ENCODE peak calls at places on chromosomes 6 and 20, in five cellular contexts. K is endothelial cell of umbilical vein, Z is ascending aorta, F is fibroblast of the aortic adventitia, J is natural killer cell. B is an unnamed sample.

GRCh38 chr6:152472325-152472724 is 164.8 kb downstream of the SYNE1 start:
- DNase-seq in K (no peak), Z (no peak), F (no peak), J (no peak), B (no peak)

GRCh38 chr20:15930324-15931305 is 642.6 kb downstream of the KIF16B start:
- DNase-seq in K (peak), Z (no peak), F (no peak), J (no peak), B (no peak)

GRCh38 chr6:106538145-106538544 is 91.2 kb downstream of the RTN4IP1 start:
- DNase-seq in K (no peak), Z (no peak), F (no peak), J (no peak), B (peak)

GRCh38 chr6:160040527-160041264 is 71.8 kb downstream of the IGF2R start:
- DNase-seq in K (no peak), Z (no peak), F (no peak), J (no peak), B (no peak)

GRCh38 chr20:62845818-62846527 is 15.6 kb downstream of the TCFL5 start:
- DNase-seq in K (no peak), Z (no peak), F (no peak), J (no peak), B (no peak)

GRCh38 chr20:38161412-38161774 is 3.7 kb downstream of the TGM2 start:
- DNase-seq in K (no peak), Z (no peak), F (no peak), J (no peak), B (no peak)

GRCh38 chr6:137112067-137112355 is 61.4 kb downstream of the IL22RA2 start:
- DNase-seq in K (no peak), Z (no peak), F (peak), J (no peak), B (no peak)

GRCh38 chr20:49228676-49229075 is 9.5 kb downstream of the DDX27 start:
- DNase-seq in K (no peak), Z (no peak), F (no peak), J (no peak), B (no peak)

GRCh38 chr6:51565472-51565871 is 521.9 kb downstream of the PKHD1 start:
- DNase-seq in K (no peak), Z (no peak), F (no peak), J (no peak), B (no peak)

GRCh38 chr6:51570168-51570921 is 517.1 kb downstream of the PKHD1 start:
- DNase-seq in K (no peak), Z (no peak), F (no peak), J (no peak), B (no peak)

GRCh38 chr6:51569594-51569993 is 517.8 kb downstream of the PKHD1 start:
- DNase-seq in K (no peak), Z (no peak), F (no peak), J (no peak), B (no peak)

GRCh38 chr6:51571168-51571567 is 516.2 kb downstream of the PKHD1 start:
- DNase-seq in K (no peak), Z (no peak), F (no peak), J (no peak), B (no peak)

GRCh38 chr6:51568771-51569170 is 518.6 kb downstream of the PKHD1 start:
- DNase-seq in K (no peak), Z (no peak), F (no peak), J (no peak), B (no peak)
- TF ChIP-seq CTCF in K (no peak), Z (no peak), F (no peak), J (no peak), B (no peak)

GRCh38 chr6:42175860-42176259 is 2.7 kb downstream of the GUCA1A start:
- DNase-seq in K (no peak), Z (no peak), F (no peak), J (no peak), B (no peak)
- TF ChIP-seq CTCF in K (peak), Z (no peak), F (peak), J (no peak), B (no peak)

GRCh38 chr20:25533920-25534700 is 51.2 kb downstream of the NINL start:
- DNase-seq in K (peak), Z (no peak), F (no peak), J (no peak), B (no peak)

GRCh38 chr20:25529295-25529951 is 55.9 kb downstream of the NINL start:
- DNase-seq in K (no peak), Z (no peak), F (no peak), J (no peak), B (no peak)

GRCh38 chr20:25534845-25535244 is 50.5 kb downstream of the NINL start:
- DNase-seq in K (no peak), Z (no peak), F (no peak), J (no peak), B (no peak)

GRCh38 chr20:25532971-25533391 is 52.4 kb downstream of the NINL start:
- DNase-seq in K (peak), Z (no peak), F (peak), J (no peak), B (no peak)

GRCh38 chr20:25532015-25532751 is 53.1 kb downstream of the NINL start:
- DNase-seq in K (peak), Z (peak), F (peak), J (no peak), B (no peak)
- TF ChIP-seq CTCF in K (no peak), Z (peak), F (peak), J (no peak), B (no peak)

GRCh38 chr20:18431206-18431605 is 35.6 kb downstream of the DZANK1 start:
- DNase-seq in K (no peak), Z (no peak), F (no peak), J (no peak), B (no peak)
- TF ChIP-seq CTCF in K (no peak), Z (no peak), F (no peak), J (no peak), B (no peak)